ENCODE peak calls at places on chromosome 13, in ten cellular contexts. D is neuronal stem cell; Y is CD4-positive, alpha-beta memory T cell; G is sigmoid colon; M is SJSA1; Z is right cardiac atrium; S is breast epithelium; N is thyroid gland; B is heart left ventricle; L is astrocyte. J is an unnamed sample. For H3K4me1, the result is how much of the 10 kb centered on the place peaks cover.

GRCh38 chr13:24923305-24923640 is 159.3 kb downstream of the RNF17 start:
- DNase-seq in D (no peak), Y (no peak), G (no peak), M (no peak), Z (no peak), S (no peak), N (no peak), B (peak), L (peak), J (no peak)

GRCh38 chr13:71522976-71523517 is 344.0 kb downstream of the DACH1 start:
- DNase-seq in D (no peak), Y (no peak), G (no peak), M (no peak), Z (no peak), S (no peak), N (no peak), B (no peak), L (no peak), J (no peak)

GRCh38 chr13:46519177-46519576 is 33.8 kb upstream of the LRCH1 start:
- DNase-seq in D (no peak), Y (no peak), G (no peak), M (no peak), Z (no peak), S (no peak), N (no peak), B (no peak), L (no peak), J (no peak)

GRCh38 chr13:33722216-33722900 is 95.6 kb upstream of the RFC3 start:
- DNase-seq in D (no peak), Y (no peak), G (no peak), M (no peak), Z (no peak), S (no peak), N (no peak), B (no peak), L (no peak), J (no peak)

GRCh38 chr13:88628882-88629281 is 957.7 kb downstream of the SLITRK5 start:
- DNase-seq in D (no peak), Y (no peak), G (no peak), M (no peak), Z (no peak), S (no peak), N (no peak), B (no peak), L (no peak), J (no peak)

GRCh38 chr13:53201454-53202225 is 173.0 kb downstream of the OLFM4 start:
- DNase-seq in D (peak), Y (no peak), G (no peak), M (peak), Z (peak), S (no peak), N (peak), B (no peak), L (no peak), J (no peak)

GRCh38 chr13:38308736-38309135 is 40.9 kb upstream of the UFM1 start:
- DNase-seq in D (no peak), Y (no peak), G (no peak), M (no peak), Z (no peak), S (no peak), N (no peak), B (no peak), L (peak), J (no peak)

GRCh38 chr13:40518481-40518882 is 148.0 kb downstream of the FOXO1 start:
- DNase-seq in D (no peak), Y (peak), G (no peak), M (no peak), Z (no peak), S (no peak), N (peak), B (no peak), L (peak), J (peak)

DNA sequence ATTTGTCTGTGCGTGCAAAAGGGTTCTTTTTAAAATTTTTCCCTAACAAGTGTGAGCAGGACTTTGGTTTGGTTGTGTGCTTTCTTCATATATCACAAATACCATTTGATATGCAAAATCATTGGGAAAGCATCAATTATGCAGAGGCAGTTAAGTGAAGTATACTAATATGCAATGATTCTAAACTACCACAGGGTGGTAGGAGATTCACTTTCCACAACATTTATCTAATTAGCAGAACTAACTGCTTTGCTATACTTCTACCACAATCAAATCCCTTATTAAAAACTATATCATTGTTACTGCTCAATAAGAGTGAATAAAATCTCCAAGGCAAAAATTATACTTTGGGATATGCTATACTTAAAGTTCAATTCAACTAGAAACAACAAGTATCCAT is 2738.9 kb upstream of the PCDH20 start:
- DNase-seq in D (no peak), Y (no peak), G (no peak), M (no peak), Z (no peak), S (no peak), N (no peak), B (no peak), L (peak), J (no peak)
- H3K27ac ChIP-seq in D (no peak), Y (no peak), G (no peak), M (no peak), Z (no peak), S (no peak), N (no peak), B (no peak), L (no peak), J (no peak)

DNA sequence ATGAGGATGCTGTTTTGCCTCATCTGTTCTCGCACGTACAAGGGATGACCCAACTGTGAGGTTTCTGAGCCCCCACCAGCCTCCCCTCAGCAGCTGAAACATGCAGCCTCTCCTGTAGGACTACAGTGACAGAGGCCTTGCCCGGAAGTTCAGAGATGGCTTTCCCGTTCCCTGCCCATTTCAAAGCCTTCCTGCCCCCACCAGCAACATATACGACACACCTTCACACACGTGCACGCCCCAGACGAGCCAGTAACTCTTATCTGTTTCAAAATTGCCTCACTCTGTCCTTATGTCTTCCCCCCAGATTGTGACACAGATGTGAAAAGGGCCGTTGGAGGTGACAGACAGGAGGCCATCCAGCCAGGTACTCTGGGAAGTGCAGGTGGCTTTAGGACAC is 95.8 kb downstream of the RAB20 start:
- DNase-seq in D (no peak), Y (no peak), G (no peak), M (no peak), Z (no peak), S (no peak), N (no peak), B (no peak), L (no peak), J (no peak)
- H3K4me1 ChIP-seq in D (under half), Y (under half), G (under half), M (under half), Z (under half), S (under half), N (under half), B (under half), L (under half), J (under half)

DNA sequence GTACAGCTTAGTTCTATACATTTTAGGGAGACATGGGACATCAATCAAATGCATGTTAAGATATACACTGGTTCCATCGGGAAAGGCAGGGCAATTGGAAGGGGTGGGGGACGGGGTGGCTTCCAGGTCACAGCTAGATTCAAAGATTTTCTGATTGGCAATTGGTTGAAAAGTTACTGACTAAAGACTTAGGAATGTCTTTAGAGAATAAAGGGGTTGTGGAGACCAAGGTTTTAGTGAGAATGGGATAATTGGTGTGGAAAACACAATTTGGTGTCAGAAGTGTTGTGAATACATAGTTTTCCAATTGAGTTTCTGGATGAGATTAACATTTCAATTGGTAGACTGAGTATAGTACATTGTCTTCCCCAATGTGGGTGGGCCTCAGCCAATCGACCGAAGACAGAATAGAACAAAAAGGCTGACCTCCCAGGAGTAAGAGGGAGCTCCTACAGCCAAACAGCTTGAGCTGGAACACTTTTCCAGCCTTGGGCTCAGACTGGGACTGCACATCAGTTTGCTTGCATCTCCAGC is 988 bp upstream of the CCDC169 start:
- DNase-seq in D (peak), Y (no peak), G (peak), M (peak), Z (no peak), S (no peak), N (no peak), B (no peak), L (no peak), J (no peak)
- H3K27ac ChIP-seq in D (peak), Y (no peak), G (peak), M (peak), Z (no peak), S (no peak), N (no peak), B (no peak), L (no peak), J (no peak)

GRCh38 chr13:105805866-105806265 is 729.6 kb downstream of the EFNB2 start:
- DNase-seq in D (no peak), Y (no peak), G (no peak), M (no peak), Z (no peak), S (no peak), N (no peak), B (no peak), L (no peak), J (no peak)
- H3K4me1 ChIP-seq in D (under half), Y (under half), G (under half), M (under half), Z (under half), S (under half), N (under half), B (under half), L (under half), J (under half)

GRCh38 chr13:112982281-112983041 is 13.4 kb downstream of the MCF2L start:
- DNase-seq in D (no peak), Y (no peak), G (no peak), M (no peak), Z (peak), S (no peak), N (no peak), B (no peak), L (no peak), J (no peak)

GRCh38 chr13:112984501-112984900 is 15.5 kb downstream of the MCF2L start:
- DNase-seq in D (no peak), Y (no peak), G (no peak), M (no peak), Z (no peak), S (no peak), N (no peak), B (no peak), L (no peak), J (no peak)

GRCh38 chr13:112984954-112985802 is 16.2 kb downstream of the MCF2L start:
- DNase-seq in D (no peak), Y (no peak), G (no peak), M (no peak), Z (peak), S (no peak), N (no peak), B (no peak), L (no peak), J (no peak)

GRCh38 chr13:112983042-112983305 is 14.0 kb downstream of the MCF2L start:
- DNase-seq in D (no peak), Y (no peak), G (no peak), M (no peak), Z (no peak), S (no peak), N (no peak), B (no peak), L (no peak), J (no peak)

GRCh38 chr13:112983428-112984196 is 14.6 kb downstream of the MCF2L start:
- DNase-seq in D (no peak), Y (no peak), G (no peak), M (no peak), Z (peak), S (no peak), N (no peak), B (no peak), L (no peak), J (no peak)
- H3K27ac ChIP-seq in D (no peak), Y (no peak), G (no peak), M (no peak), Z (peak), S (no peak), N (no peak), B (no peak), L (no peak), J (no peak)

DNA sequence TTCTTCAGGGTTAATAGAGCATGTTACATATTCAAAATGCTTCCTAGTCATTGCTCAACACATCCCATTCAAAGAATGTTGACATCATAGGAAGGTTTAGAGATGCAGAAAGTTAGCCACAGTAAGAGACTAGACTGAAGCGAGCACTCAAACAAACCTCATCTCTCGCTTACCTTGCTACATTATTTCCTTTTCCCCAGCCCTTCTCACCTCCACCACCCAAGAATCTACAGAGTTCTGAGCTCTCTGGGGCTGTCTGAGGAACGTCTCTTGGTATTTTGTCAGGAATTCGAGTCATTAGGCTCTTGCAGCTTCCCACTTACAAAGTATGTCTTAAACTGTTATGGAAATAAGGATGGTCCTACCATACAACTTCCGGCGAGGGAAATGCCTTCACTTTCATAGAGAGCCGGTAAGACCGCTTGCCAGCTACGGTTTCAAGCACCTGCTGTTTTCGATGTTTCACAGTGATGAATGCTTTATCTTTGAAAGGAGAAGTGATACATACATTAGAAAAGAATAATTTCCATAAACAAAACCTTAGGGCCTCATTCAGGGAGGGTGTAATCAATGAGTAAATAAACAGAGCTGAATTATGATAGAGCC is 65.1 kb downstream of the FLT1 start:
- DNase-seq in D (no peak), Y (no peak), G (no peak), M (no peak), Z (no peak), S (no peak), N (no peak), B (no peak), L (no peak), J (no peak)
- H3K4me1 ChIP-seq in D (under half), Y (under half), G (under half), M (under half), Z (under half), S (under half), N (under half), B (under half), L (under half), J (under half)

DNA sequence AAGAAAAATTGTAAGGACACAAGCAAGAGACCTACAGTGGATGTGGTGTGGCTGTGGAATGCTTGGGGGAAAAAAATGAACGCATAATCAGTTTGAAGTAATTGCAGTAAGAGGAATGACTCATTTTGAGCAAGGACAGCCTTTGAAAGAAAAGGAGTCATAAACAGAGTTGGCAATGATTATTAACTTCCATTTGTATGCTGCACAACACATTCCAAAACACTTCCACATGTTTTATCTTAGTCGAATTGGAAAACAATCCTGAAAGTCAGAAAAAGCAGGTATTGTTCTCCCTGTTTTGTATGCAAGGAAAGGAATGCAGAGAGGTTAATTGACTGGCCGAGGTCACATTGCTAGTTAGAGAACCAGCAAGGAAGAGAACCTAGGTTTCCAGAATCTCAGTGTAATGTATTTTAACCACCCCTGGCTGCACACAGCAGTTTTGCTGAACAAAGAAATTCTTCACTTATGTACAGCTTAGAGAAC is 630.0 kb upstream of the MIR17HG start:
- DNase-seq in D (peak), Y (no peak), G (no peak), M (peak), Z (no peak), S (no peak), N (no peak), B (no peak), L (peak), J (no peak)
- H3K27ac ChIP-seq in D (peak), Y (no peak), G (no peak), M (peak), Z (no peak), S (no peak), N (no peak), B (no peak), L (peak), J (no peak)

GRCh38 chr13:44305216-44305615 is 68.4 kb upstream of the SERP2 start:
- DNase-seq in D (no peak), Y (no peak), G (no peak), M (no peak), Z (no peak), S (no peak), N (no peak), B (no peak), L (no peak), J (no peak)
- H3K4me1 ChIP-seq in D (under half), Y (under half), G (under half), M (half or more), Z (under half), S (under half), N (under half), B (under half), L (half or more), J (under half)

GRCh38 chr13:77328819-77329132 is 1.9 kb upstream of the MYCBP2 start:
- DNase-seq in D (no peak), Y (no peak), G (no peak), M (no peak), Z (no peak), S (no peak), N (no peak), B (no peak), L (no peak), J (no peak)

GRCh38 chr13:77329133-77330008 is 2.5 kb upstream of the MYCBP2 start:
- DNase-seq in D (peak), Y (peak), G (peak), M (peak), Z (peak), S (peak), N (peak), B (peak), L (peak), J (peak)

GRCh38 chr13:77326905-77327604 is at the start of gene MYCBP2:
- DNase-seq in D (peak), Y (peak), G (peak), M (peak), Z (peak), S (peak), N (peak), B (peak), L (peak), J (peak)

GRCh38 chr13:77323858-77324257 is 3.0 kb downstream of the MYCBP2 start:
- DNase-seq in D (no peak), Y (no peak), G (no peak), M (no peak), Z (no peak), S (no peak), N (no peak), B (no peak), L (no peak), J (peak)

GRCh38 chr13:77325371-77325941 is 1.4 kb downstream of the MYCBP2 start:
- DNase-seq in D (no peak), Y (peak), G (no peak), M (peak), Z (no peak), S (no peak), N (no peak), B (no peak), L (no peak), J (no peak)
- H3K27ac ChIP-seq in D (no peak), Y (peak), G (peak), M (peak), Z (peak), S (peak), N (peak), B (peak), L (peak), J (peak)

GRCh38 chr13:31749929-31750328 is 10.6 kb downstream of the RXFP2 start:
- DNase-seq in D (no peak), Y (no peak), G (no peak), M (peak), Z (no peak), S (no peak), N (no peak), B (no peak), L (peak), J (no peak)
- H3K4me1 ChIP-seq in D (under half), Y (under half), G (under half), M (under half), Z (under half), S (under half), N (under half), B (under half), L (under half), J (under half)

J was measured in CD4-positive, CD25-positive, alpha-beta regulatory T cell.